ENCODE peak calls at places on chromosome 5, in eight cellular contexts. One of them, this sample, is unnamed.

GRCh38 chr5:179123109-179123426 is 62.9 kb downstream of the ZNF354C start:
- DNase-seq in A549: no peak
- DNase-seq in K562: no peak
- DNase-seq in prostate gland: no peak
- DNase-seq in psoas muscle: no peak
- DNase-seq in fibroblast of mammary gland: no peak
- DNase-seq in epithelial cell of proximal tubule: no peak
- DNase-seq in Panc1: no peak
- DNase-seq in this sample: no peak

GRCh38 chr5:138408023-138408422 is 30.8 kb upstream of the REEP2 start:
- DNase-seq in A549: no peak
- DNase-seq in K562: peak
- DNase-seq in prostate gland: no peak
- DNase-seq in psoas muscle: no peak
- DNase-seq in fibroblast of mammary gland: no peak
- DNase-seq in epithelial cell of proximal tubule: no peak
- DNase-seq in Panc1: no peak
- DNase-seq in this sample: no peak

GRCh38 chr5:108521841-108522506 is 140.1 kb upstream of the FBXL17 start:
- DNase-seq in A549: peak
- DNase-seq in K562: peak
- DNase-seq in prostate gland: no peak
- DNase-seq in psoas muscle: no peak
- DNase-seq in fibroblast of mammary gland: peak
- DNase-seq in epithelial cell of proximal tubule: no peak
- DNase-seq in Panc1: peak
- DNase-seq in this sample: peak

GRCh38 chr5:100790170-100790665 is 112.9 kb downstream of the ST8SIA4 start:
- DNase-seq in A549: no peak
- DNase-seq in K562: peak
- DNase-seq in prostate gland: no peak
- DNase-seq in psoas muscle: no peak
- DNase-seq in fibroblast of mammary gland: no peak
- DNase-seq in epithelial cell of proximal tubule: no peak
- DNase-seq in Panc1: no peak
- DNase-seq in this sample: no peak

GRCh38 chr5:138275379-138275782 is 960 bp upstream of the GFRA3 start:
- DNase-seq in A549: no peak
- DNase-seq in K562: peak
- DNase-seq in prostate gland: no peak
- DNase-seq in psoas muscle: no peak
- DNase-seq in fibroblast of mammary gland: no peak
- DNase-seq in epithelial cell of proximal tubule: no peak
- DNase-seq in Panc1: no peak
- DNase-seq in this sample: no peak

GRCh38 chr5:34585601-34586104 is 70.5 kb upstream of the RAI14 start:
- DNase-seq in A549: peak
- DNase-seq in K562: no peak
- DNase-seq in prostate gland: no peak
- DNase-seq in psoas muscle: no peak
- DNase-seq in fibroblast of mammary gland: peak
- DNase-seq in epithelial cell of proximal tubule: peak
- DNase-seq in Panc1: peak
- DNase-seq in this sample: peak

GRCh38 chr5:53555160-53555559 is 5.3 kb upstream of the NDUFS4 start:
- DNase-seq in A549: no peak
- DNase-seq in K562: no peak
- DNase-seq in prostate gland: no peak
- DNase-seq in psoas muscle: no peak
- DNase-seq in fibroblast of mammary gland: no peak
- DNase-seq in epithelial cell of proximal tubule: no peak
- DNase-seq in Panc1: no peak
- DNase-seq in this sample: no peak

GRCh38 chr5:57950616-57951228 is 468.1 kb upstream of the ACTBL2 start:
- DNase-seq in A549: no peak
- DNase-seq in K562: no peak
- DNase-seq in prostate gland: no peak
- DNase-seq in psoas muscle: no peak
- DNase-seq in fibroblast of mammary gland: no peak
- DNase-seq in epithelial cell of proximal tubule: no peak
- DNase-seq in Panc1: no peak
- DNase-seq in this sample: no peak

GRCh38 chr5:135705230-135705631 is 126.4 kb upstream of the CXCL14 start:
- DNase-seq in A549: no peak
- DNase-seq in K562: no peak
- DNase-seq in prostate gland: no peak
- DNase-seq in psoas muscle: no peak
- DNase-seq in fibroblast of mammary gland: peak
- DNase-seq in epithelial cell of proximal tubule: no peak
- DNase-seq in Panc1: no peak
- DNase-seq in this sample: no peak

DNA sequence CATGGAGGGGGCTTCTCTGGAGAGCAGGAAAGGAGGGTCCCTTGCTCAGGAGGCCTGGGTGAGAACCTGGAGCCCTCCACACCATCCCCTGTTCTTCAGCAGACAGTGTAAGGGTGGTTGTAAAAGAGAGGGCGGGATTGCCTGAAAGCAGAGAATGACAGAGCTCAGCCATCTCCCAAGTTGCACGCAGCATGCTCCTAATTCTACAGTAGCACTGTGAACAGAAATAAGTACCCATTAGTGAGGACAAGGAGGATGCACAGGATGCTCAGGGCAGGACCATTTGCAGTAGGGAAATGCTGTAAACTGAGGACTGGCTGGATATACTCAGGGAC is 8.4 kb downstream of the CCDC69 start:
- DNase-seq in A549: no peak
- DNase-seq in K562: no peak
- DNase-seq in prostate gland: no peak
- DNase-seq in psoas muscle: no peak
- DNase-seq in fibroblast of mammary gland: no peak
- DNase-seq in epithelial cell of proximal tubule: no peak
- DNase-seq in Panc1: no peak
- DNase-seq in this sample: no peak
- H3K4me3 ChIP-seq in A549: no peak
- H3K4me3 ChIP-seq in K562: no peak
- H3K4me3 ChIP-seq in prostate gland: no peak
- H3K4me3 ChIP-seq in psoas muscle: no peak
- H3K4me3 ChIP-seq in fibroblast of mammary gland: no peak
- H3K4me3 ChIP-seq in epithelial cell of proximal tubule: no peak
- H3K4me3 ChIP-seq in Panc1: no peak
- H3K4me3 ChIP-seq in this sample: no peak

GRCh38 chr5:125411163-125412050 is 665.0 kb upstream of the ZNF608 start:
- DNase-seq in A549: no peak
- DNase-seq in K562: no peak
- DNase-seq in prostate gland: peak
- DNase-seq in psoas muscle: no peak
- DNase-seq in fibroblast of mammary gland: no peak
- DNase-seq in epithelial cell of proximal tubule: peak
- DNase-seq in Panc1: no peak
- DNase-seq in this sample: peak
- H3K4me3 ChIP-seq in A549: no peak
- H3K4me3 ChIP-seq in K562: no peak
- H3K4me3 ChIP-seq in prostate gland: no peak
- H3K4me3 ChIP-seq in psoas muscle: peak
- H3K4me3 ChIP-seq in fibroblast of mammary gland: no peak
- H3K4me3 ChIP-seq in epithelial cell of proximal tubule: peak
- H3K4me3 ChIP-seq in Panc1: peak
- H3K4me3 ChIP-seq in this sample: peak

GRCh38 chr5:177459819-177460628 is 13.4 kb downstream of the DBN1 start:
- DNase-seq in A549: no peak
- DNase-seq in K562: no peak
- DNase-seq in prostate gland: no peak
- DNase-seq in psoas muscle: peak
- DNase-seq in fibroblast of mammary gland: no peak
- DNase-seq in epithelial cell of proximal tubule: no peak
- DNase-seq in Panc1: no peak
- DNase-seq in this sample: no peak

GRCh38 chr5:177459357-177459756 is 12.7 kb downstream of the PRR7 start:
- DNase-seq in A549: no peak
- DNase-seq in K562: no peak
- DNase-seq in prostate gland: no peak
- DNase-seq in psoas muscle: no peak
- DNase-seq in fibroblast of mammary gland: no peak
- DNase-seq in epithelial cell of proximal tubule: no peak
- DNase-seq in Panc1: no peak
- DNase-seq in this sample: no peak

GRCh38 chr5:177458122-177458681 is 11.6 kb downstream of the PRR7 start:
- DNase-seq in A549: no peak
- DNase-seq in K562: no peak
- DNase-seq in prostate gland: no peak
- DNase-seq in psoas muscle: peak
- DNase-seq in fibroblast of mammary gland: no peak
- DNase-seq in epithelial cell of proximal tubule: no peak
- DNase-seq in Panc1: no peak
- DNase-seq in this sample: no peak

GRCh38 chr5:177457239-177458121 is 10.9 kb downstream of the PRR7 start:
- DNase-seq in A549: peak
- DNase-seq in K562: peak
- DNase-seq in prostate gland: peak
- DNase-seq in psoas muscle: peak
- DNase-seq in fibroblast of mammary gland: peak
- DNase-seq in epithelial cell of proximal tubule: peak
- DNase-seq in Panc1: peak
- DNase-seq in this sample: peak

GRCh38 chr5:177458912-177459350 is 12.3 kb downstream of the PRR7 start:
- DNase-seq in A549: no peak
- DNase-seq in K562: peak
- DNase-seq in prostate gland: no peak
- DNase-seq in psoas muscle: peak
- DNase-seq in fibroblast of mammary gland: peak
- DNase-seq in epithelial cell of proximal tubule: no peak
- DNase-seq in Panc1: no peak
- DNase-seq in this sample: peak
- H3K4me3 ChIP-seq in A549: no peak
- H3K4me3 ChIP-seq in K562: no peak
- H3K4me3 ChIP-seq in prostate gland: no peak
- H3K4me3 ChIP-seq in psoas muscle: no peak
- H3K4me3 ChIP-seq in fibroblast of mammary gland: no peak
- H3K4me3 ChIP-seq in epithelial cell of proximal tubule: no peak
- H3K4me3 ChIP-seq in Panc1: no peak
- H3K4me3 ChIP-seq in this sample: no peak

GRCh38 chr5:40685191-40685590 is 5.5 kb downstream of the PTGER4 start:
- DNase-seq in A549: no peak
- DNase-seq in K562: no peak
- DNase-seq in prostate gland: no peak
- DNase-seq in psoas muscle: no peak
- DNase-seq in fibroblast of mammary gland: no peak
- DNase-seq in epithelial cell of proximal tubule: no peak
- DNase-seq in Panc1: no peak
- DNase-seq in this sample: no peak

GRCh38 chr5:40688127-40688756 is 8.5 kb downstream of the PTGER4 start:
- DNase-seq in A549: peak
- DNase-seq in K562: peak
- DNase-seq in prostate gland: peak
- DNase-seq in psoas muscle: peak
- DNase-seq in fibroblast of mammary gland: peak
- DNase-seq in epithelial cell of proximal tubule: peak
- DNase-seq in Panc1: peak
- DNase-seq in this sample: peak

GRCh38 chr5:40683351-40683750 is 3.6 kb downstream of the PTGER4 start:
- DNase-seq in A549: no peak
- DNase-seq in K562: no peak
- DNase-seq in prostate gland: no peak
- DNase-seq in psoas muscle: no peak
- DNase-seq in fibroblast of mammary gland: no peak
- DNase-seq in epithelial cell of proximal tubule: no peak
- DNase-seq in Panc1: no peak
- DNase-seq in this sample: no peak

GRCh38 chr5:40687316-40687715 is 7.6 kb downstream of the PTGER4 start:
- DNase-seq in A549: no peak
- DNase-seq in K562: no peak
- DNase-seq in prostate gland: no peak
- DNase-seq in psoas muscle: no peak
- DNase-seq in fibroblast of mammary gland: no peak
- DNase-seq in epithelial cell of proximal tubule: no peak
- DNase-seq in Panc1: no peak
- DNase-seq in this sample: no peak

DNA sequence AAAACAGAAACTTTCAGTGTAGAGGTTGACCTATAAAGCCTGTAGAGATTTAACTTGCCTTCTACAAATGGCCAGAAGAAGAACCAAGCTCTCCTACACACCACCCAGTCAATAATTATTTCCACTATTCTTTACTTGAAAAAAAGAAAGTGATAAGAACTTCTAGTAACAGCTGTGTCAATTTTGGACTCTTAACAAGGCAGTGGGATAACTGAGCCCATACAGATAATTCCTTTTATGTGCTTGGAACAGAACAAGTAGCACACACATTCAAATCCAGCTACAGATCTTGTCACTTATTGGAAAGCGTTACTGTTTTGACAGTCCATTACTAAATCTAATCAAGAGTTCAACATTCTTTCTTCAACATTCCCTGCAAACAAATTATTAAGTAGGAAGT is 6.2 kb downstream of the PTGER4 start:
- DNase-seq in A549: no peak
- DNase-seq in K562: no peak
- DNase-seq in prostate gland: no peak
- DNase-seq in psoas muscle: no peak
- DNase-seq in fibroblast of mammary gland: no peak
- DNase-seq in epithelial cell of proximal tubule: no peak
- DNase-seq in Panc1: no peak
- DNase-seq in this sample: no peak
- H3K4me3 ChIP-seq in A549: no peak
- H3K4me3 ChIP-seq in K562: no peak
- H3K4me3 ChIP-seq in prostate gland: no peak
- H3K4me3 ChIP-seq in psoas muscle: peak
- H3K4me3 ChIP-seq in fibroblast of mammary gland: no peak
- H3K4me3 ChIP-seq in epithelial cell of proximal tubule: no peak
- H3K4me3 ChIP-seq in Panc1: peak
- H3K4me3 ChIP-seq in this sample: no peak

DNA sequence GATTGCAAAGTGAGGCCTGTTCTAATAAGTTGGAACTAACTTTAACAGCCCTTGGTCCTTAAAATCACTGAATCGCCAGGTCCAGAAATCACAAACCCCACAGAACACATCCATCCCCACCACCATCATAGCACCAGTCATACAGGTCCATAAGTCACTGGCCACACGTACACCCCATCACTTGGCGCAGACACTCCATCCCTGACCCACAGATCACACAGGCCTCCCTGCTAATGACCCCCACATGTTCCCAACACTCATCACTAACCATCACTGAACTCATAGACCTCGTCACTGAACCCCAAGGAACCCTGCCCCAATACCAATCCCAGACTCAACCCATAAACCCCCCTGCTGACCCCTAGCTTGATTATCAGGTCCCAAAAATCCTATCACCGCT is 41.2 kb upstream of the ZNF300 start:
- DNase-seq in A549: no peak
- DNase-seq in K562: peak
- DNase-seq in prostate gland: no peak
- DNase-seq in psoas muscle: no peak
- DNase-seq in fibroblast of mammary gland: peak
- DNase-seq in epithelial cell of proximal tubule: no peak
- DNase-seq in Panc1: no peak
- DNase-seq in this sample: peak
- H3K4me3 ChIP-seq in A549: no peak
- H3K4me3 ChIP-seq in K562: peak
- H3K4me3 ChIP-seq in prostate gland: peak
- H3K4me3 ChIP-seq in psoas muscle: peak
- H3K4me3 ChIP-seq in fibroblast of mammary gland: peak
- H3K4me3 ChIP-seq in epithelial cell of proximal tubule: peak
- H3K4me3 ChIP-seq in Panc1: no peak
- H3K4me3 ChIP-seq in this sample: peak

GRCh38 chr5:55175781-55176175 is 2.8 kb upstream of the CDC20B start:
- DNase-seq in A549: no peak
- DNase-seq in K562: no peak
- DNase-seq in prostate gland: no peak
- DNase-seq in psoas muscle: no peak
- DNase-seq in fibroblast of mammary gland: no peak
- DNase-seq in epithelial cell of proximal tubule: no peak
- DNase-seq in Panc1: no peak
- DNase-seq in this sample: no peak
- H3K4me3 ChIP-seq in A549: peak
- H3K4me3 ChIP-seq in K562: peak
- H3K4me3 ChIP-seq in prostate gland: no peak
- H3K4me3 ChIP-seq in psoas muscle: peak
- H3K4me3 ChIP-seq in fibroblast of mammary gland: no peak
- H3K4me3 ChIP-seq in epithelial cell of proximal tubule: peak
- H3K4me3 ChIP-seq in Panc1: peak
- H3K4me3 ChIP-seq in this sample: no peak